ENCODE peak calls at places on chromosomes 1 and 21, in nine cellular contexts. B, Q, M, L, R, J, T, I and C are unnamed samples.

GRCh38 chr1:63272811-63273210 is 49.6 kb upstream of the FOXD3 start:
- DNase-seq in L (no peak), R (no peak), T (no peak), Q (no peak), B (no peak), I (no peak), J (no peak), M (no peak), C (no peak)

GRCh38 chr1:156337888-156338179 is 258 bp downstream of the CCT3 start:
- DNase-seq in M (no peak), T (no peak), Q (no peak), B (no peak), R (no peak), I (no peak), L (no peak), J (no peak), C (no peak)

GRCh38 chr1:212814989-212815388 is 23.3 kb downstream of the TATDN3 start:
- DNase-seq in T (no peak), J (no peak), Q (no peak), B (no peak), M (no peak), R (no peak), I (no peak), L (no peak), C (no peak)

GRCh38 chr1:223393275-223394214 is at the start of gene CCDC185:
- DNase-seq in J (no peak), T (no peak), B (no peak), M (peak; percentile 29), Q (no peak), R (peak; percentile 25), L (peak; percentile 27), I (peak; percentile 51), C (no peak)

GRCh38 chr1:60904079-60904852 is 178.1 kb upstream of the NFIA start:
- DNase-seq in L (peak; percentile 65), T (no peak), I (no peak), J (no peak), R (no peak), Q (no peak), B (no peak), M (peak; percentile 85), C (no peak)

GRCh38 chr1:200029624-200030074 is 2.1 kb downstream of the NR5A2 start:
- DNase-seq in B (no peak), I (peak; percentile 8), L (no peak), M (no peak), Q (no peak), J (no peak), R (no peak), T (no peak), C (no peak)

GRCh38 chr1:4109626-4109940 is 209.5 kb upstream of the C1orf174 start:
- DNase-seq in B (no peak), R (no peak), J (no peak), L (no peak), I (no peak), T (no peak), Q (no peak), M (no peak), C (no peak)

GRCh38 chr1:94792473-94792875 is 27.7 kb upstream of the SLC44A3 start:
- DNase-seq in Q (no peak), R (no peak), T (no peak), J (no peak), I (no peak), B (no peak), L (peak; percentile 87), M (no peak), C (peak; percentile 53)

GRCh38 chr21:37848721-37849490 is 67.4 kb downstream of the KCNJ6 start:
- DNase-seq in J (no peak), L (peak; percentile 37), B (no peak), M (no peak), R (no peak), Q (no peak), T (no peak), I (no peak), C (peak; percentile 43)

GRCh38 chr1:218938259-218938658 is 235.4 kb upstream of the LYPLAL1 start:
- DNase-seq in R (no peak), J (no peak), M (no peak), I (no peak), Q (no peak), L (no peak), T (no peak), B (no peak), C (no peak)

GRCh38 chr1:27562483-27563406 is 41.2 kb downstream of the AHDC1 start:
- DNase-seq in T (no peak), J (no peak), L (no peak), Q (no peak), B (no peak), I (no peak), M (peak; percentile 50), R (no peak), C (no peak)

GRCh38 chr1:223341111-223341510 is 22.9 kb downstream of the SUSD4 start:
- DNase-seq in B (no peak), R (no peak), J (no peak), I (no peak), T (no peak), L (peak; percentile 81), Q (no peak), M (peak; percentile 85), C (peak; percentile 43)

GRCh38 chr1:56148466-56149193 is 430.7 kb downstream of the PLPP3 start:
- DNase-seq in J (no peak), B (no peak), R (no peak), M (no peak), T (no peak), I (no peak), L (no peak), Q (no peak), C (no peak)

GRCh38 chr1:67479146-67479891 is 49.1 kb upstream of the SERBP1 start:
- DNase-seq in L (peak; percentile 42), T (no peak), Q (no peak), M (no peak), I (peak; percentile 39), J (no peak), R (no peak), B (no peak), C (no peak)

GRCh38 chr1:230728710-230729392 is 14.9 kb upstream of the AGT start:
- DNase-seq in M (peak; percentile 51), R (no peak), B (no peak), L (no peak), I (no peak), J (no peak), T (no peak), Q (no peak), C (no peak)

GRCh38 chr1:38559180-38559874 is 300.2 kb downstream of the RRAGC start:
- DNase-seq in J (peak; percentile 69), I (no peak), L (no peak), R (no peak), M (no peak), B (peak; percentile 72), Q (peak; percentile 43), T (peak; percentile 74), C (no peak)

GRCh38 chr21:17570773-17571172 is 41.9 kb downstream of the BTG3 start:
- DNase-seq in L (no peak), M (no peak), B (no peak), R (no peak), T (no peak), I (no peak), J (no peak), Q (no peak), C (no peak)

GRCh38 chr1:179583869-179584268 is 7.8 kb upstream of the TDRD5 start:
- DNase-seq in B (no peak), R (no peak), M (no peak), J (no peak), Q (no peak), L (peak; percentile 57), I (no peak), T (no peak), C (no peak)

GRCh38 chr1:44786138-44786840 is 1.7 kb downstream of the BEST4 start:
- DNase-seq in R (peak; percentile 77), B (peak; percentile 71), I (peak; percentile 84), L (peak; percentile 63), T (peak; percentile 73), Q (peak; percentile 65), J (no peak), M (peak; percentile 64), C (no peak)

GRCh38 chr1:156160000-156160743 is 6.8 kb downstream of the SEMA4A start:
- DNase-seq in J (no peak), B (no peak), M (peak; percentile 70), R (no peak), I (no peak), Q (no peak), L (no peak), T (no peak), C (peak; percentile 40)

GRCh38 chr1:202034683-202035462 is 24.5 kb downstream of the ELF3 start:
- DNase-seq in L (peak; percentile 97), T (no peak), I (peak; percentile 98), B (no peak), J (no peak), Q (no peak), R (peak; percentile 91), M (peak; percentile 85), C (peak; percentile 98)